ENCODE peak calls at places on chromosomes 16 and 17, in eight cellular contexts. L, B, C, H, E, G, T and A are unnamed samples.

GRCh38 chr16:81517630-81518438 is 73.2 kb downstream of the CMIP start:
- DNase-seq in C (no peak), L (no peak), E (no peak), G (no peak), H (no peak), T (no peak), B (no peak), A (no peak)

GRCh38 chr16:8686031-8686621 is 11.7 kb downstream of the ABAT start:
- DNase-seq in C (peak; percentile 27), B (no peak), L (no peak), E (peak; percentile 8), H (peak; percentile 16), T (peak; percentile 73), G (no peak), A (peak; percentile 56)

GRCh38 chr17:68697850-68698313 is 96.7 kb upstream of the FAM20A start:
- DNase-seq in B (no peak), T (no peak), L (no peak), C (no peak), E (no peak), H (no peak), G (no peak), A (no peak)

GRCh38 chr17:14308965-14309879 is 8.3 kb downstream of the HS3ST3B1 start:
- DNase-seq in E (peak; percentile 12), H (peak; percentile 37), C (peak; percentile 72), L (peak; percentile 93), G (peak; percentile 89), B (peak; percentile 92), T (peak; percentile 88), A (peak; percentile 85)

GRCh38 chr17:18964550-18964949 is 12.6 kb downstream of the SLC5A10 start:
- DNase-seq in H (no peak), E (no peak), C (no peak), B (no peak), T (no peak), L (no peak), G (no peak), A (no peak)

GRCh38 chr17:42457107-42457787 is 1.4 kb upstream of the ATP6V0A1 start:
- DNase-seq in T (peak; percentile 23), C (no peak), H (no peak), B (no peak), L (no peak), E (no peak), G (no peak), A (no peak)

GRCh38 chr17:83203073-83203471 is 123.7 kb downstream of the METRNL start:
- DNase-seq in B (no peak), L (peak; percentile 81), E (no peak), G (no peak), T (peak; percentile 20), H (no peak), C (peak; percentile 8), A (no peak)

GRCh38 chr17:2701996-2702741 is 9.4 kb downstream of the CLUH start:
- DNase-seq in G (no peak), E (no peak), T (peak; percentile 37), C (no peak), H (no peak), B (no peak), L (peak; percentile 41), A (no peak)

GRCh38 chr17:44607836-44608690 is 48.2 kb upstream of the MEIOC start:
- DNase-seq in G (no peak), E (no peak), L (no peak), T (no peak), H (peak; percentile 92), C (no peak), B (no peak), A (no peak)

GRCh38 chr17:78798695-78799559 is 16.9 kb upstream of the CYTH1 start:
- DNase-seq in B (no peak), L (no peak), H (no peak), C (no peak), G (no peak), T (peak; percentile 75), E (no peak), A (peak; percentile 66)

GRCh38 chr16:82657239-82657638 is 30.5 kb downstream of the CDH13 start:
- DNase-seq in B (no peak), H (no peak), T (no peak), E (no peak), L (no peak), C (no peak), G (no peak), A (no peak)

GRCh38 chr17:82145550-82146165 is 47.6 kb upstream of the FASN start:
- DNase-seq in G (no peak), H (no peak), L (no peak), E (no peak), T (no peak), C (no peak), B (no peak), A (no peak)

GRCh38 chr16:30775381-30776099 is 11.5 kb downstream of the ZNF629 start:
- DNase-seq in B (no peak), G (peak; percentile 37), C (peak; percentile 77), L (peak; percentile 91), E (peak; percentile 69), T (peak; percentile 90), H (peak; percentile 79), A (peak; percentile 88)

GRCh38 chr17:1107777-1108559 is 71.8 kb downstream of the ABR start:
- DNase-seq in B (no peak), G (no peak), L (no peak), E (no peak), T (no peak), C (no peak), H (no peak), A (no peak)

GRCh38 chr17:41998497-41998896 is 18.7 kb downstream of the DNAJC7 start:
- DNase-seq in L (no peak), B (no peak), G (no peak), H (no peak), C (no peak), E (no peak), T (no peak), A (no peak)

GRCh38 chr17:18270046-18270850 is 9.8 kb downstream of the MIEF2 start:
- DNase-seq in C (no peak), E (no peak), T (no peak), L (no peak), H (no peak), G (no peak), B (no peak), A (no peak)

GRCh38 chr17:49822829-49823228 is 25.0 kb downstream of the TAC4 start:
- DNase-seq in H (no peak), T (no peak), L (no peak), C (no peak), B (no peak), G (no peak), E (no peak), A (no peak)